ENCODE peak calls at places on chromosomes 3 and 15, in four cellular contexts. K, N, Q and D are unnamed samples.

GRCh38 chr3:45123030-45123429 is 23.1 kb downstream of the CDCP1 start:
- DNase-seq in K (no peak), Q (peak; percentile 98), N (no peak), D (no peak)

GRCh38 chr3:37686225-37686624 is 175.5 kb upstream of the CTDSPL start:
- DNase-seq in N (no peak), K (no peak), Q (no peak), D (no peak)

GRCh38 chr3:72629191-72629611 is 219.0 kb downstream of the SHQ1 start:
- DNase-seq in Q (no peak), K (no peak), N (no peak), D (no peak)

GRCh38 chr3:192571197-192571791 is 156.0 kb downstream of the FGF12 start:
- DNase-seq in N (peak; percentile 56), K (no peak), Q (peak; percentile 63), D (peak; percentile 17)

GRCh38 chr3:18389108-18389733 is 35.9 kb downstream of the SATB1 start:
- DNase-seq in Q (peak; percentile 44), K (peak; percentile 25), N (no peak), D (peak; percentile 16)

GRCh38 chr15:80550910-80551265 is 144.2 kb upstream of the ABHD17C start:
- DNase-seq in K (no peak), Q (peak; percentile 70), N (no peak), D (no peak)

GRCh38 chr15:48177383-48177874 is 666 bp downstream of the MYEF2 start:
- DNase-seq in Q (peak; percentile 59), K (no peak), N (no peak), D (peak; percentile 30)

GRCh38 chr15:99683000-99683670 is 50.1 kb downstream of the LYSMD4 start:
- DNase-seq in Q (peak; percentile 60), N (no peak), K (no peak), D (no peak)

GRCh38 chr3:23114479-23114878 is 88.6 kb upstream of the UBE2E2 start:
- DNase-seq in N (no peak), Q (no peak), K (no peak), D (no peak)

GRCh38 chr3:73768594-73769308 is 144.0 kb upstream of the PDZRN3 start:
- DNase-seq in Q (no peak), N (no peak), K (no peak), D (no peak)

GRCh38 chr3:156183396-156183795 is 63.0 kb downstream of the KCNAB1 start:
- DNase-seq in K (no peak), N (no peak), Q (no peak), D (no peak)

GRCh38 chr3:55164876-55165275 is 237.0 kb upstream of the LRTM1 start:
- DNase-seq in N (no peak), Q (no peak), K (no peak), D (no peak)

GRCh38 chr3:46612324-46612723 is at the start of gene FAM240A:
- DNase-seq in N (no peak), Q (no peak), K (no peak), D (peak; percentile 49)

GRCh38 chr15:100980410-100981046 is 61.4 kb downstream of the LRRK1 start:
- DNase-seq in K (no peak), Q (no peak), N (no peak), D (no peak)

GRCh38 chr3:39178553-39178952 is 13.8 kb downstream of the XIRP1 start:
- DNase-seq in K (no peak), N (no peak), Q (peak; percentile 68), D (no peak)